ENCODE peak calls at places on chromosome 22, in five cellular contexts. One of them, this sample, is unnamed.

GRCh38 chr22:42646569-42647525 is 2.3 kb downstream of the CYB5R3 start:
- DNase-seq in neuronal stem cell: no peak
- DNase-seq in spleen: no peak
- DNase-seq in stomach: peak
- DNase-seq in CD4-positive, alpha-beta T cell: no peak
- DNase-seq in this sample: peak

GRCh38 chr22:27123880-27124279 is 466.5 kb downstream of the MIAT start:
- DNase-seq in neuronal stem cell: no peak
- DNase-seq in spleen: no peak
- DNase-seq in stomach: no peak
- DNase-seq in CD4-positive, alpha-beta T cell: no peak
- DNase-seq in this sample: no peak

GRCh38 chr22:48044484-48045060 is 1282.1 kb downstream of the TBC1D22A start:
- DNase-seq in neuronal stem cell: no peak
- DNase-seq in spleen: no peak
- DNase-seq in stomach: no peak
- DNase-seq in CD4-positive, alpha-beta T cell: no peak
- DNase-seq in this sample: no peak

GRCh38 chr22:48934446-48934845 is 893.2 kb downstream of the BRD1 start:
- DNase-seq in neuronal stem cell: no peak
- DNase-seq in spleen: no peak
- DNase-seq in stomach: no peak
- DNase-seq in CD4-positive, alpha-beta T cell: no peak
- DNase-seq in this sample: no peak

GRCh38 chr22:19710020-19710768 is 4.1 kb upstream of the SEPTIN5 start:
- DNase-seq in neuronal stem cell: no peak
- DNase-seq in spleen: peak
- DNase-seq in stomach: no peak
- DNase-seq in CD4-positive, alpha-beta T cell: no peak
- DNase-seq in this sample: no peak

GRCh38 chr22:46018859-46019258 is 41.9 kb upstream of the WNT7B start:
- DNase-seq in neuronal stem cell: no peak
- DNase-seq in spleen: no peak
- DNase-seq in stomach: no peak
- DNase-seq in CD4-positive, alpha-beta T cell: no peak
- DNase-seq in this sample: no peak

GRCh38 chr22:48316876-48317250 is 1510.8 kb downstream of the BRD1 start:
- DNase-seq in neuronal stem cell: no peak
- DNase-seq in spleen: peak
- DNase-seq in stomach: peak
- DNase-seq in CD4-positive, alpha-beta T cell: no peak
- DNase-seq in this sample: no peak

GRCh38 chr22:49903322-49904039 is 14.8 kb downstream of the ALG12 start:
- DNase-seq in neuronal stem cell: no peak
- DNase-seq in spleen: peak
- DNase-seq in stomach: no peak
- DNase-seq in CD4-positive, alpha-beta T cell: no peak
- DNase-seq in this sample: peak

GRCh38 chr22:44573451-44573850 is 75.4 kb upstream of the RTL6 start:
- DNase-seq in neuronal stem cell: no peak
- DNase-seq in spleen: no peak
- DNase-seq in stomach: peak
- DNase-seq in CD4-positive, alpha-beta T cell: no peak
- DNase-seq in this sample: no peak

GRCh38 chr22:30221121-30221992 is 25.2 kb downstream of the LIF start:
- DNase-seq in neuronal stem cell: no peak
- DNase-seq in spleen: peak
- DNase-seq in stomach: no peak
- DNase-seq in CD4-positive, alpha-beta T cell: peak
- DNase-seq in this sample: no peak

GRCh38 chr22:26385164-26385563 is 43.9 kb upstream of the ASPHD2 start:
- DNase-seq in neuronal stem cell: no peak
- DNase-seq in spleen: no peak
- DNase-seq in stomach: no peak
- DNase-seq in CD4-positive, alpha-beta T cell: no peak
- DNase-seq in this sample: no peak

GRCh38 chr22:46776486-46776826 is 14.0 kb downstream of the TBC1D22A start:
- DNase-seq in neuronal stem cell: no peak
- DNase-seq in spleen: peak
- DNase-seq in stomach: no peak
- DNase-seq in CD4-positive, alpha-beta T cell: no peak
- DNase-seq in this sample: no peak

GRCh38 chr22:22872722-22873708 is 14.6 kb upstream of the IGLL5 start:
- DNase-seq in neuronal stem cell: no peak
- DNase-seq in spleen: no peak
- DNase-seq in stomach: no peak
- DNase-seq in CD4-positive, alpha-beta T cell: no peak
- DNase-seq in this sample: no peak

GRCh38 chr22:25085930-25086901 is 113.4 kb upstream of the CRYBB3 start:
- DNase-seq in neuronal stem cell: no peak
- DNase-seq in spleen: no peak
- DNase-seq in stomach: no peak
- DNase-seq in CD4-positive, alpha-beta T cell: no peak
- DNase-seq in this sample: peak

GRCh38 chr22:45585946-45586540 is 83.4 kb downstream of the FBLN1 start:
- DNase-seq in neuronal stem cell: no peak
- DNase-seq in spleen: no peak
- DNase-seq in stomach: no peak
- DNase-seq in CD4-positive, alpha-beta T cell: no peak
- DNase-seq in this sample: no peak

GRCh38 chr22:46587492-46588278 is 32.5 kb upstream of the GRAMD4 start:
- DNase-seq in neuronal stem cell: no peak
- DNase-seq in spleen: peak
- DNase-seq in stomach: no peak
- DNase-seq in CD4-positive, alpha-beta T cell: no peak
- DNase-seq in this sample: no peak

GRCh38 chr22:46738961-46739870 is 1.2 kb upstream of the CERK start:
- DNase-seq in neuronal stem cell: no peak
- DNase-seq in spleen: no peak
- DNase-seq in stomach: peak
- DNase-seq in CD4-positive, alpha-beta T cell: peak
- DNase-seq in this sample: peak

GRCh38 chr22:33971561-33971961 is 51.3 kb upstream of the LARGE1 start:
- DNase-seq in neuronal stem cell: no peak
- DNase-seq in spleen: no peak
- DNase-seq in stomach: no peak
- DNase-seq in CD4-positive, alpha-beta T cell: no peak
- DNase-seq in this sample: no peak

GRCh38 chr22:40046126-40046525 is 51.4 kb downstream of the FAM83F start:
- DNase-seq in neuronal stem cell: no peak
- DNase-seq in spleen: no peak
- DNase-seq in stomach: no peak
- DNase-seq in CD4-positive, alpha-beta T cell: no peak
- DNase-seq in this sample: no peak

GRCh38 chr22:31141551-31141950 is 1.2 kb upstream of the PLA2G3 start:
- DNase-seq in neuronal stem cell: no peak
- DNase-seq in spleen: no peak
- DNase-seq in stomach: no peak
- DNase-seq in CD4-positive, alpha-beta T cell: no peak
- DNase-seq in this sample: no peak

GRCh38 chr22:41681616-41682015 is 7.1 kb downstream of the SNU13 start:
- DNase-seq in neuronal stem cell: no peak
- DNase-seq in spleen: peak
- DNase-seq in stomach: no peak
- DNase-seq in CD4-positive, alpha-beta T cell: no peak
- DNase-seq in this sample: no peak

GRCh38 chr22:41405588-41405987 is 23.8 kb downstream of the TEF start:
- DNase-seq in neuronal stem cell: no peak
- DNase-seq in spleen: peak
- DNase-seq in stomach: no peak
- DNase-seq in CD4-positive, alpha-beta T cell: no peak
- DNase-seq in this sample: no peak

GRCh38 chr22:44337658-44338004 is 24.9 kb upstream of the SHISAL1 start:
- DNase-seq in neuronal stem cell: no peak
- DNase-seq in spleen: no peak
- DNase-seq in stomach: peak
- DNase-seq in CD4-positive, alpha-beta T cell: no peak
- DNase-seq in this sample: peak

GRCh38 chr22:47051435-47052175 is 289.2 kb downstream of the TBC1D22A start:
- DNase-seq in neuronal stem cell: no peak
- DNase-seq in spleen: peak
- DNase-seq in stomach: no peak
- DNase-seq in CD4-positive, alpha-beta T cell: no peak
- DNase-seq in this sample: no peak

GRCh38 chr22:42757475-42757874 is 36.8 kb upstream of the A4GALT start:
- DNase-seq in neuronal stem cell: no peak
- DNase-seq in spleen: no peak
- DNase-seq in stomach: no peak
- DNase-seq in CD4-positive, alpha-beta T cell: no peak
- DNase-seq in this sample: no peak

DNA sequence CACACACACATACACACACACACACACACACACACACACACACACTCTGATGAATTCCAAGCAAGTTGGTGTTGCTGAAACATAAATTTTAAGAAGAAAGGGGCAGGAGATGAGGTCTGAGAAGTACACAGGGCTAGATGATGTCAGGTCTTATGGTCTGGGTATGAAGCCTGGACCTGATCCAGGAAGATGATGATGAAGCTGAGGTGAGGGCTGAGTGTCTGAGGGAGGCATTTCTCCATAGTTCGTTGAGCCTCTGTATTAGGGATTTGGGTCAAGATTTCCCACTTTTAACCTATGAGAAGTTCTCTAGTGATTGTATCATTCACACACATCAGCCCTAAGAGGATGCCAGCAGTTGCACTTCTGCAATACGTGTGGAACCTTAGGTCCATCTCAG is 32.6 kb downstream of the KREMEN1 start:
- DNase-seq in neuronal stem cell: no peak
- DNase-seq in spleen: no peak
- DNase-seq in stomach: no peak
- DNase-seq in CD4-positive, alpha-beta T cell: no peak
- DNase-seq in this sample: no peak
- H3K27ac ChIP-seq in neuronal stem cell: no peak
- H3K27ac ChIP-seq in spleen: no peak
- H3K27ac ChIP-seq in stomach: no peak
- H3K27ac ChIP-seq in CD4-positive, alpha-beta T cell: no peak
- H3K27ac ChIP-seq in this sample: no peak

DNA sequence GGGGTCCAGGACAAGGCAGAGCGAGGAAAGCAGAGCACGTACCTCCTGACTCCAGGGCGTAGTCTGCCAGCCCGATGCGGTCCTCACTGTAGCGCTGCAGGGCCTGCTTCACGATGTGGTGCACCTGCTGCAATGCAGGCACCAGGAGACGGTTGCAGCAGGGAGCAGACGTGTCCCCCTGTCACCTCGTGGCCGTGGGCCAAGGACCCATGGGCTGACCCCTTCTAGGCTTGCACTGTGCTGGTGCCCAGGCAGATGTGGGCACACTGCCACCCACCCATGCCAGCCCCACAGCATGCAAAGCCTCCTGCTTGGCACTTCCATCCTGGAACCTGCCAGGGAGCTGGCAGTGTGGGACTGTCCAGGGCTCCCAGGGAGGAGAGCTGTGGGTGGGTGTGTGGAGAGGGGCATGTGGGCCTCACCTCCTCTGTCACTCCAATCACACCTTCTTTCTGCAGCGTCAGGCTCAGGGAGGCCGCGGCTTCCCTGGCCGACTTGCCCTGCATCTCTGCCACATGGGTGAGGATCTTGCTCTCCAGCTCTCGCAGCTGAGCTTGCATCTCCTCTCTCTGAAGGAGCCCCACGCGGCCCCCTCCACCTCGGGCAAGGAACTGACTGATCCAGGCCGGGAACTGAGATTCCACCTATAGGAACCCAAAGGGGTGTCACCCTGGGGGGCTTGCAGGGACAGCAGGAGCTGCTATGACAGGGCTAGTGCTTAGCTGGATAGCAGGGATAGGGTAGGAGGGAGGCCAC is 16.3 kb downstream of the SUN2 start:
- DNase-seq in neuronal stem cell: no peak
- DNase-seq in spleen: no peak
- DNase-seq in stomach: no peak
- DNase-seq in CD4-positive, alpha-beta T cell: no peak
- DNase-seq in this sample: no peak
- H3K27ac ChIP-seq in neuronal stem cell: no peak
- H3K27ac ChIP-seq in spleen: no peak
- H3K27ac ChIP-seq in stomach: no peak
- H3K27ac ChIP-seq in CD4-positive, alpha-beta T cell: no peak
- H3K27ac ChIP-seq in this sample: no peak

GRCh38 chr22:37303821-37304274 is 21.5 kb downstream of the CYTH4 start:
- DNase-seq in neuronal stem cell: no peak
- DNase-seq in spleen: no peak
- DNase-seq in stomach: no peak
- DNase-seq in CD4-positive, alpha-beta T cell: peak
- DNase-seq in this sample: peak
- H3K27ac ChIP-seq in neuronal stem cell: no peak
- H3K27ac ChIP-seq in spleen: peak
- H3K27ac ChIP-seq in stomach: no peak
- H3K27ac ChIP-seq in CD4-positive, alpha-beta T cell: peak
- H3K27ac ChIP-seq in this sample: no peak

DNA sequence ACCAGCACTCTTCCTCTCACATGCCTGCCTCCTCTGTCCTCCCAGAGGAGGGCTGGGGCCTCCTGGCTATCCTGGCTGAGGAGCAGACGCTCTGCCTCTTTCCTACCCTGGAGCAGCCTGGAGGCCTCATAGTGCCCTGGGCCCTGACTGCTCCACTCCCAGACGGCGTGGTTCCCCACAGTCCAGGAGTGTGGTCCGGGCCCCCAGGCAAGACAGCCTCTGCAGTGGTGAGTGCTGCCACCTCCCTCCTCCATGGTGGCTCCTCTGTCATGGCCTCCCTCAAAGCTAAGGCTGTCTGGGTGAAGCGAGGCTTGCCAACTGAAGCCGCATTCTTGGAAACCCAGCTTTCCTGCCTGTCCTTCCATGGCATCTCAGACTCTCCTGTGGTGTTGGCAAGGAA is 19.8 kb downstream of the GAB4 start:
- DNase-seq in neuronal stem cell: no peak
- DNase-seq in spleen: no peak
- DNase-seq in stomach: no peak
- DNase-seq in CD4-positive, alpha-beta T cell: no peak
- DNase-seq in this sample: no peak
- H3K27ac ChIP-seq in neuronal stem cell: no peak
- H3K27ac ChIP-seq in spleen: no peak
- H3K27ac ChIP-seq in stomach: no peak
- H3K27ac ChIP-seq in CD4-positive, alpha-beta T cell: no peak
- H3K27ac ChIP-seq in this sample: no peak

GRCh38 chr22:36344106-36344827 is 43.5 kb downstream of the MYH9 start:
- DNase-seq in neuronal stem cell: no peak
- DNase-seq in spleen: no peak
- DNase-seq in stomach: no peak
- DNase-seq in CD4-positive, alpha-beta T cell: no peak
- DNase-seq in this sample: no peak
- H3K27ac ChIP-seq in neuronal stem cell: no peak
- H3K27ac ChIP-seq in spleen: peak
- H3K27ac ChIP-seq in stomach: peak
- H3K27ac ChIP-seq in CD4-positive, alpha-beta T cell: peak
- H3K27ac ChIP-seq in this sample: no peak

This sample was measured in cardiac muscle cell.